ENCODE peak calls at places on chromosomes 1 and 21, in eight cellular contexts. N, L, Y, A, P, U, H and F are unnamed samples.
A peak's percentile ranks its signal among the peaks of the same experiment; 100 is the strongest.

GRCh38 chr1:3611170-3612019 is at the start of gene MEGF6:
- DNase-seq in N (peak; percentile 64), L (peak; percentile 29), Y (peak; percentile 92), A (no peak), P (peak; percentile 77), U (peak; percentile 74), H (peak; percentile 57), F (no peak)

GRCh38 chr1:225870883-225871282 is 11.3 kb downstream of the TMEM63A start:
- DNase-seq in N (no peak), L (no peak), Y (no peak), A (no peak), P (no peak), U (no peak), H (no peak), F (no peak)

GRCh38 chr1:12472798-12473551 is 145.0 kb downstream of the DHRS3 start:
- DNase-seq in N (no peak), L (peak; percentile 47), Y (no peak), A (no peak), P (no peak), U (no peak), H (no peak), F (no peak)

GRCh38 chr1:10632691-10633090 is 157.9 kb downstream of the PEX14 start:
- DNase-seq in N (no peak), L (no peak), Y (no peak), A (no peak), P (no peak), U (no peak), H (no peak), F (no peak)

GRCh38 chr1:94270801-94271203 is 33.4 kb upstream of the ARHGAP29 start:
- DNase-seq in N (no peak), L (peak; percentile 93), Y (peak; percentile 82), A (no peak), P (no peak), U (no peak), H (peak; percentile 66), F (peak; percentile 90)

GRCh38 chr1:165109013-165109412 is 247.5 kb downstream of the LMX1A start:
- DNase-seq in N (no peak), L (no peak), Y (no peak), A (no peak), P (no peak), U (peak; percentile 27), H (no peak), F (no peak)

GRCh38 chr1:190205713-190206112 is 272.0 kb downstream of the BRINP3 start:
- DNase-seq in N (no peak), L (peak; percentile 73), Y (no peak), A (no peak), P (no peak), U (no peak), H (peak; percentile 32), F (no peak)

GRCh38 chr1:119279441-119280415 is 88.9 kb upstream of the HAO2 start:
- DNase-seq in N (no peak), L (peak; percentile 94), Y (peak; percentile 62), A (no peak), P (no peak), U (no peak), H (peak; percentile 82), F (peak; percentile 95)

GRCh38 chr1:52404975-52405338 is 555 bp downstream of the PRPF38A start:
- DNase-seq in N (no peak), L (no peak), Y (no peak), A (no peak), P (no peak), U (no peak), H (no peak), F (no peak)

GRCh38 chr1:24827737-24828136 is 82.5 kb downstream of the CLIC4 start:
- DNase-seq in N (no peak), L (no peak), Y (no peak), A (no peak), P (no peak), U (no peak), H (peak; percentile 31), F (no peak)

GRCh38 chr21:10463156-10463555 is 58.2 kb upstream of the TPTE start:
- DNase-seq in N (no peak), L (no peak), Y (no peak), A (no peak), P (no peak), U (no peak), H (no peak), F (no peak)
- H3K9me3 ChIP-seq in N (no peaks in the 10 kb centered on the region), L (peaks cover 8% of the 10 kb centered on the region), Y (no peaks in the 10 kb centered on the region), A (no peaks in the 10 kb centered on the region), P (no peaks in the 10 kb centered on the region), U (no peaks in the 10 kb centered on the region), H (peaks cover 32% of the 10 kb centered on the region), F (peaks cover 56% of the 10 kb centered on the region)

GRCh38 chr1:227574926-227575325 is 11.6 kb downstream of the ZNF678 start:
- DNase-seq in N (no peak), L (no peak), Y (no peak), A (no peak), P (no peak), U (no peak), H (no peak), F (no peak)
- H3K9me3 ChIP-seq in N (no peaks in the 10 kb centered on the region), L (no peaks in the 10 kb centered on the region), Y (peaks cover 42% of the 10 kb centered on the region), A (peaks cover 14% of the 10 kb centered on the region), P (no peaks in the 10 kb centered on the region), U (no peaks in the 10 kb centered on the region), H (no peaks in the 10 kb centered on the region), F (no peaks in the 10 kb centered on the region)

GRCh38 chr1:82392513-82392912 is 591.8 kb downstream of the ADGRL2 start:
- DNase-seq in N (no peak), L (peak; percentile 87), Y (peak; percentile 39), A (no peak), P (no peak), U (no peak), H (peak; percentile 1), F (peak; percentile 69)
- H3K9me3 ChIP-seq in N (no peaks in the 10 kb centered on the region), L (no peaks in the 10 kb centered on the region), Y (no peaks in the 10 kb centered on the region), A (no peaks in the 10 kb centered on the region), P (no peaks in the 10 kb centered on the region), U (no peaks in the 10 kb centered on the region), H (no peaks in the 10 kb centered on the region), F (no peaks in the 10 kb centered on the region)

DNA sequence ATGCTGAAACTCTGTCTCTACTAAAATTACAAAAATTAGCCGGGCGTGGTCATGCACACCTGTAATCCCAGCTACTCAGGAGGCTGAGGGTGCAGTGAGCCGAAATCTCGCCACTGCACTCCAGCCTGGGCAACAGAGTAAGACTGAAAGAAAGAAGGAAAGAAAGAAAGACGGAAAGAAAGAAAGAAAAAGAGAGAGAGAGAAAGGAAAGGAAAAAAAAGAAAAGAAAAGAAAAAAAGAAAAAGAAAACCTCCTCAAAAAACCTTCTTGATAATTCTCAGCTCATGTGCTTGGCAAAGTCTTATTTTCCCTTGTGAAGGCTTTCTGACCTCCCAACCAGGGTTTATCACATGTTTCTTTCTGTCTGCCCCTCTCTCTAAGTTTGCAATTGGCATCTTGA is 7.3 kb downstream of the NID1 start:
- DNase-seq in N (no peak), L (no peak), Y (no peak), A (no peak), P (no peak), U (no peak), H (no peak), F (no peak)
- H3K9me3 ChIP-seq in N (no peaks in the 10 kb centered on the region), L (no peaks in the 10 kb centered on the region), Y (peaks cover 12% of the 10 kb centered on the region), A (no peaks in the 10 kb centered on the region), P (no peaks in the 10 kb centered on the region), U (no peaks in the 10 kb centered on the region), H (no peaks in the 10 kb centered on the region), F (no peaks in the 10 kb centered on the region)

GRCh38 chr1:151907363-151908139 is 1.8 kb downstream of the THEM4 start:
- DNase-seq in N (no peak), L (no peak), Y (no peak), A (no peak), P (no peak), U (no peak), H (no peak), F (no peak)

GRCh38 chr1:151908228-151908691 is 1.1 kb downstream of the THEM4 start:
- DNase-seq in N (no peak), L (peak; percentile 38), Y (no peak), A (no peak), P (no peak), U (no peak), H (peak; percentile 43), F (no peak)

GRCh38 chr1:151902858-151903257 is 6.5 kb downstream of the THEM4 start:
- DNase-seq in N (no peak), L (no peak), Y (no peak), A (no peak), P (no peak), U (no peak), H (no peak), F (no peak)

GRCh38 chr1:151909167-151910149 is at the start of gene THEM4:
- DNase-seq in N (peak; percentile 97), L (peak; percentile 96), Y (peak; percentile 99), A (peak; percentile 86), P (peak; percentile 97), U (peak; percentile 98), H (peak; percentile 99), F (peak; percentile 96)

GRCh38 chr1:151905070-151905442 is 4.3 kb downstream of the THEM4 start:
- DNase-seq in N (no peak), L (no peak), Y (no peak), A (no peak), P (peak; percentile 20), U (no peak), H (peak; percentile 62), F (no peak)
- H3K9me3 ChIP-seq in N (no peaks in the 10 kb centered on the region), L (no peaks in the 10 kb centered on the region), Y (peaks cover 47% of the 10 kb centered on the region), A (peaks cover 20% of the 10 kb centered on the region), P (no peaks in the 10 kb centered on the region), U (peaks cover 3% of the 10 kb centered on the region), H (no peaks in the 10 kb centered on the region), F (peaks cover 14% of the 10 kb centered on the region)

GRCh38 chr1:188188317-188188716 is 1359.6 kb downstream of the PLA2G4A start:
- DNase-seq in N (no peak), L (no peak), Y (no peak), A (no peak), P (no peak), U (no peak), H (no peak), F (no peak)
- H3K9me3 ChIP-seq in N (no peaks in the 10 kb centered on the region), L (no peaks in the 10 kb centered on the region), Y (peaks cover 5% of the 10 kb centered on the region), A (no peaks in the 10 kb centered on the region), P (no peaks in the 10 kb centered on the region), U (no peaks in the 10 kb centered on the region), H (no peaks in the 10 kb centered on the region), F (no peaks in the 10 kb centered on the region)

DNA sequence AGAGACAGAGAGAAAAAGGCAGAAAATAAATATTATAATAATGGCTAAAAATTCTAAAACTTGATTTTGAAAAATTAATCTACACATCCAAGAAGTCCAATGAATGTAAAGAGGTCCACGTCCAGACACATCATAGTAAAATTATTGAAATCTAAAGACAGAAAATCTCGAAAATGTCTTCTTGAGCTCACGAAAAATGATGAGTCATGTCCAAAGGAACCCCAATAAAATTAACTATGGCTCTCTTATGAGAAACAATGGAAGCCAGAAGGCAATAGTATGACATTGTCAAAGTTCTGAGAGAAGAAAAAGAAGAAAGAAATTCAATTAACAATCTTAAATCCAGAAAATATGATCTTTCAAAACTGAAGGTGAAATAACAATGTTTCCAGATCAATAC is 84.6 kb downstream of the LRRIQ3 start:
- DNase-seq in N (no peak), L (no peak), Y (no peak), A (no peak), P (no peak), U (no peak), H (no peak), F (no peak)
- H3K9me3 ChIP-seq in N (no peaks in the 10 kb centered on the region), L (no peaks in the 10 kb centered on the region), Y (no peaks in the 10 kb centered on the region), A (no peaks in the 10 kb centered on the region), P (no peaks in the 10 kb centered on the region), U (no peaks in the 10 kb centered on the region), H (no peaks in the 10 kb centered on the region), F (no peaks in the 10 kb centered on the region)